ENCODE peak calls at places on chromosomes 11 and 22, in five cellular contexts. H is H1, S is GM12878, L is HepG2, A is NT2/D1. E is an unnamed sample.

GRCh38 chr11:72475359-72475758 is 41.0 kb upstream of the CLPB start:
- DNase-seq in H (no peak), S (no peak), L (no peak), A (no peak), E (no peak)

GRCh38 chr11:78019808-78020207 is 3.3 kb downstream of the KCTD14 start:
- DNase-seq in H (no peak), S (no peak), L (peak; percentile 59), A (no peak), E (no peak)

GRCh38 chr22:21734540-21735197 is 925 bp downstream of the YPEL1 start:
- DNase-seq in H (no peak), S (no peak), L (no peak), A (no peak), E (no peak)

GRCh38 chr11:31826530-31827438 is 15.7 kb upstream of the PAX6 start:
- DNase-seq in H (peak; percentile 71), S (no peak), L (no peak), A (no peak), E (no peak)

GRCh38 chr11:71266114-71266833 is 13.9 kb upstream of the SHANK2 start:
- DNase-seq in H (peak; percentile 78), S (no peak), L (no peak), A (no peak), E (no peak)

GRCh38 chr11:117316197-117316961 is at the start of gene BACE1:
- DNase-seq in H (peak; percentile 87), S (no peak), L (peak; percentile 85), A (peak; percentile 89), E (peak; percentile 91)

GRCh38 chr11:124753624-124754023 is 1.6 kb upstream of the VSIG2 start:
- DNase-seq in H (no peak), S (no peak), L (no peak), A (no peak), E (no peak)

GRCh38 chr11:88103337-88104206 is 71.7 kb downstream of the RAB38 start:
- DNase-seq in H (peak; percentile 65), S (peak; percentile 53), L (peak; percentile 52), A (peak; percentile 77), E (peak; percentile 78)

GRCh38 chr22:19853879-19854777 is 546 bp downstream of the GNB1L start:
- DNase-seq in H (peak; percentile 51), S (no peak), L (no peak), A (no peak), E (peak; percentile 14)

GRCh38 chr11:31295308-31295707 is 74.2 kb downstream of the DCDC1 start:
- DNase-seq in H (no peak), S (no peak), L (no peak), A (no peak), E (no peak)

GRCh38 chr11:132977241-132977640 is 555.1 kb downstream of the OPCML start:
- DNase-seq in H (no peak), S (no peak), L (no peak), A (no peak), E (no peak)

GRCh38 chr11:2797181-2797711 is 88.3 kb downstream of the CDKN1C start:
- DNase-seq in H (peak; percentile 47), S (no peak), L (no peak), A (no peak), E (no peak)

GRCh38 chr22:28955817-28956216 is 72.4 kb downstream of the ZNRF3 start:
- DNase-seq in H (no peak), S (peak; percentile 60), L (no peak), A (no peak), E (no peak)

GRCh38 chr11:76918941-76919386 is 58.2 kb downstream of the ACER3 start:
- DNase-seq in H (no peak), S (peak; percentile 19), L (peak; percentile 58), A (peak; percentile 33), E (peak; percentile 41)

GRCh38 chr11:112511271-112511670 is 250.6 kb upstream of the PLET1 start:
- DNase-seq in H (peak; percentile 2), S (no peak), L (no peak), A (no peak), E (no peak)

DNA sequence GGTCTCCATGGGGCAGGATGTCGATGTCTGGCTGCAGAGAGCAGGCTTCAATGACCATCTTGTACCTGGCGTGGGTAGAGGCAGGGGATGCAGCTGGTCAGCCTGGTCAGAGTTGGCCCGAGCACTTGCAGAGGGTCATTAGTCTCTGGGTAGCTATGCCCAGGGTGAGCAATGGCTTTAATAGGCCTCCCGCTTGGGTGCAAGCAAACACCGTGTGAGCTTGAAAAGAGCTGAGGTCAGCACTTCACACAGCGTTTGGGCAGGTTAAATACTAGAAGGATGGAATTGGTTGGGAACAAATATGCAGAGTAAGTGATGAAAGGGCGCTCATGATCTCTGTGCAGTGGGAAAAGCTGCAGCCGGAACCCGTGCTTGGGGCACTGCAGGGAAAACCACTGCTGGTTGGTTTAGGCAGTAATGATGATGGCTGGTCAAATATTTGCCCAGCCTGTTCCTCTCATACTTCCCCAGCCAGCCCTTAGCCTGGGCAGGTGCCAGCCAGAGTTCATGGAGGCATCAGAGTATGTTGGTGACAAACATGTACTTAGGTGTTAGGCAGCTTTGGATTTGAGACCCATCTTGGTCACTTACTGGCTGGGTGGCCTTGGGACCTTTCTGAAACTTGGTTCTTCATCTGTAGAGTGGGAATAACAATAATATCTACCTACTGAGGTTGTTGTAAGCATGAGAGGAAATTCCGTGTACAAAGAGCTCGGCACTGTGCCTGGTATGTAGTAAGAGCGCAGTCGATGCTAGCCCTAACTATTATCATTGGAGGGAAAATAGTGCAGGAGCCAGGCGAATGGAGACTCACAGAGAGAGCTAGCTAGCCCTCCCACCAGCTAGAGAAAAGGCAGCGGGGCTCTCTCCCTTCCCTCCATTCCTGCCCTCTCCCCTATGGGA is 25.2 kb upstream of the KCNJ11 start:
- DNase-seq in H (no peak), S (no peak), L (peak; percentile 44), A (no peak), E (no peak)
- TF ChIP-seq SUZ12 in H (no peak), S (no peak), L (no peak), A (no peak), E (no peak)

GRCh38 chr22:27846910-27847309 is 45.4 kb upstream of the MN1 start:
- DNase-seq in H (peak; percentile 41), S (no peak), L (no peak), A (no peak), E (no peak)

GRCh38 chr22:27850000-27850465 is 48.5 kb upstream of the MN1 start:
- DNase-seq in H (peak; percentile 42), S (no peak), L (peak; percentile 78), A (peak; percentile 42), E (no peak)

GRCh38 chr22:27845603-27846100 is 44.1 kb upstream of the MN1 start:
- DNase-seq in H (peak; percentile 47), S (no peak), L (no peak), A (no peak), E (no peak)

GRCh38 chr22:27846248-27846760 is 44.7 kb upstream of the MN1 start:
- DNase-seq in H (peak; percentile 29), S (no peak), L (no peak), A (no peak), E (no peak)

DNA sequence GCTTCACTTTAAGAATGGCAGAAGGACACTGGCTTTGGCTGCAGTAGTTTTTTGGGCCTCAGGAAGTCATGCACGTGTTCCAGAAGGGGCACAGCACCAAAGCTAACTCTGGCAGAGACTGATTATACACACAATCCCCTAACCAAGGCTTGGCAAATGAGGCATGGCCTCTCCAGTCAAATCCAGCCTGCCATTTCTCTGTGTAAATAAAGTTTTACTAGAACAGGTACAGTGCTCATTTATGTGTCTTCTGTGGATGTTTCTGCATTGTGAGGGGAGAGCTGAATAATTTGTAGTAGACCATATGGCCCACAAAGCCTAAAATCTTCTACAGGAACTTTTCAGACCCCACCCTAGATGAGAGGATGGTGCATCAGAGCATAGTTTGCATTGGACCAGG is 46.4 kb upstream of the MN1 start:
- DNase-seq in H (no peak), S (no peak), L (no peak), A (no peak), E (no peak)
- TF ChIP-seq SUZ12 in H (no peak), S (no peak), L (no peak), A (no peak), E (no peak)

GRCh38 chr22:37260396-37260795 is 16.3 kb upstream of the RAC2 start:
- DNase-seq in H (no peak), S (no peak), L (no peak), A (no peak), E (no peak)

GRCh38 chr22:37258005-37258790 is 14.1 kb upstream of the RAC2 start:
- DNase-seq in H (no peak), S (no peak), L (no peak), A (no peak), E (no peak)

GRCh38 chr22:37259540-37260029 is 15.5 kb upstream of the RAC2 start:
- DNase-seq in H (peak; percentile 67), S (no peak), L (no peak), A (no peak), E (no peak)

GRCh38 chr22:37260939-37261338 is 16.9 kb upstream of the RAC2 start:
- DNase-seq in H (peak; percentile 78), S (no peak), L (peak; percentile 25), A (no peak), E (peak; percentile 84)

DNA sequence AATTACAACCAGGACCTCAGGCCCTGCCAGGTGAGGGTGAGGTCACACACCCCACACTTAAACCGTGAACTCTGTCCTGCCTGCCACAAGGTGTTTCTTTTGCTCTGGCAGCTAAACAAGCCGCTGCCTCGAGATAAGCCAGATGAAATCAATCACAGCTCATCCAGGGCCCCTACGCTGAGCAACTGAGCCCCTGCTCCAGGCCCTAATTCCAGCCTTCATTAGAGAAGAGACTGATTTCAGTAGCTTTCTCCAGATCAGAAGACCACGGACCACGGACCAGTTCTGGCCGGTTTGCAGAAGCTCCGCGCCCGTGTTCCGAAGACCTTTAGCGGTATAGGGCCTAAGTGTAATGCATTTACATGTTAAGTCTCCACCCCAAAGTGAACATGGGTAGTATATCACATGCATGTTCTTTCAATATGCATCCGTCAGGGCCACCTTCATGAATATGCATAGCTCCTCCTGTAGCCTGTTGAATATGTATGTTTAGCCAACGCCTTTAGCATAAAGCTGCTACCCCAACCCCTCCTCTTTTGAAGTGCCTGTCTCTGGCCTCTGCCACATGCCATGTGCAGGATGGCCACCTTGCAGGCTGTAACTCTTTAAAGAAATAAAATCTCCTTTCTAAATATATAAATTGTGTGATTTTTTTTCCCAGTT is 14.9 kb upstream of the RAC2 start:
- DNase-seq in H (no peak), S (no peak), L (no peak), A (no peak), E (no peak)
- TF ChIP-seq SUZ12 in H (no peak), S (no peak), L (no peak), A (no peak), E (no peak)

GRCh38 chr22:46591890-46592289 is 28.3 kb upstream of the GRAMD4 start:
- DNase-seq in H (no peak), S (no peak), L (no peak), A (no peak), E (no peak)

GRCh38 chr22:46593211-46593676 is 26.9 kb upstream of the GRAMD4 start:
- DNase-seq in H (no peak), S (no peak), L (no peak), A (no peak), E (no peak)

GRCh38 chr22:46593996-46594946 is 25.9 kb upstream of the GRAMD4 start:
- DNase-seq in H (no peak), S (no peak), L (no peak), A (no peak), E (no peak)

GRCh38 chr22:46590334-46590733 is 29.9 kb upstream of the GRAMD4 start:
- DNase-seq in H (no peak), S (no peak), L (no peak), A (no peak), E (no peak)

DNA sequence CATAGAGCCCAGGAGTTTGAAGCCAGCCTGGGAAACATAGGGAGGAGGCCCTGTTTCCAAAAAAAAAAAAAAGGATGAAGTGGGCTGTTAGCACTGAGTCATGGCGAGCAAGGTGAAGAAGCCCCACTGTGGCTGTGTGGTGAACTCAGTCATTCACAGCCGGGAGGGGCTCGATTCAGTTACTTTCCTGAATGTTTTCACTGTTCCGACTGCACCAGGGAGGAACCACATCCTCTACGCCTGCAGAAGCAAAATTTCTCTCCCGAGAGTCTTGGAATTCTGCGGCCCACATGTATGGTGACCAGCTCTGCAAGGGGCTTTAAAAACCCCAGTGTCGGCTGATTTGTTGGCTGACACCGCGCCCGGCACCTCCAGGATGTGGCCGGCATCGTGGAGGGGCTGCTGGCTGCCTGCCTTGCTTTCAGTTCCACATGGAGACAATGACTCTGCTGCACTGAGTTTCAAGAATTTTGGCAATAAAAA is 27.8 kb upstream of the GRAMD4 start:
- DNase-seq in H (no peak), S (no peak), L (no peak), A (no peak), E (no peak)
- TF ChIP-seq SUZ12 in H (no peak), S (no peak), L (no peak), A (no peak), E (no peak)